ENCODE peak calls at places on chromosome 20, in four cellular contexts. U is activated T-helper 1 cell treated with Interleukin-2 at 50 U/mL for 16 hours, S is dorsolateral prefrontal cortex, B is fibroblast of mammary gland. Y is an unnamed sample.

GRCh38 chr20:1813674-1814635 is 81.3 kb upstream of the SIRPA start:
- DNase-seq in U (no peak), S (no peak), B (no peak), Y (no peak)

GRCh38 chr20:36085686-36086267 is 68.8 kb upstream of the EPB41L1 start:
- DNase-seq in U (no peak), S (no peak), B (peak; percentile 70), Y (no peak)

GRCh38 chr20:45967551-45968080 is 4.4 kb downstream of the ZNF335 start:
- DNase-seq in U (no peak), S (no peak), B (no peak), Y (no peak)

GRCh38 chr20:47791084-47791599 is 5.9 kb upstream of the SULF2 start:
- DNase-seq in U (no peak), S (no peak), B (peak; percentile 20), Y (no peak)

GRCh38 chr20:5504061-5504739 is 187.4 kb upstream of the PROKR2 start:
- DNase-seq in U (no peak), S (peak; percentile 75), B (peak; percentile 70), Y (no peak)

GRCh38 chr20:9354579-9354978 is 159.8 kb upstream of the LAMP5 start:
- DNase-seq in U (no peak), S (no peak), B (no peak), Y (no peak)

GRCh38 chr20:62203378-62204030 is 16.6 kb downstream of the HRH3 start:
- DNase-seq in U (no peak), S (no peak), B (peak; percentile 7), Y (no peak)

GRCh38 chr20:38809942-38810341 is 4.4 kb downstream of the PPP1R16B start:
- DNase-seq in U (no peak), S (no peak), B (no peak), Y (no peak)

GRCh38 chr20:58993332-58994248 is 12.5 kb downstream of the NELFCD start:
- DNase-seq in U (no peak), S (no peak), B (no peak), Y (no peak)

GRCh38 chr20:23441850-23442313 is 2.4 kb downstream of the CSTL1 start:
- DNase-seq in U (peak; percentile 9), S (peak; percentile 80), B (peak; percentile 86), Y (peak; percentile 65)

GRCh38 chr20:45964024-45964423 is 8.0 kb downstream of the ZNF335 start:
- DNase-seq in U (no peak), S (no peak), B (no peak), Y (no peak)

GRCh38 chr20:63290677-63291472 is 2.1 kb upstream of the COL20A1 start:
- DNase-seq in U (peak; percentile 32), S (no peak), B (peak; percentile 14), Y (no peak)

GRCh38 chr20:10668677-10669368 is 5.0 kb downstream of the JAG1 start:
- DNase-seq in U (no peak), S (no peak), B (no peak), Y (no peak)

GRCh38 chr20:43003318-43003928 is 186.3 kb downstream of the PTPRT start:
- DNase-seq in U (no peak), S (no peak), B (no peak), Y (no peak)

GRCh38 chr20:44324343-44324742 is 12.5 kb upstream of the R3HDML start:
- DNase-seq in U (no peak), S (no peak), B (no peak), Y (peak; percentile 22)

GRCh38 chr20:19492937-19493336 is 265.1 kb upstream of the RIN2 start:
- DNase-seq in U (no peak), S (no peak), B (no peak), Y (no peak)

GRCh38 chr20:10802201-10802600 is 128.4 kb upstream of the JAG1 start:
- DNase-seq in U (no peak), S (no peak), B (no peak), Y (no peak)

GRCh38 chr20:43895235-43895634 is 19.4 kb upstream of the TOX2 start:
- DNase-seq in U (no peak), S (no peak), B (peak; percentile 85), Y (no peak)

GRCh38 chr20:53739799-53740785 is 146.5 kb upstream of the ZNF217 start:
- DNase-seq in U (no peak), S (no peak), B (no peak), Y (no peak)

GRCh38 chr20:33789109-33789857 is 21.9 kb upstream of the CHMP4B start:
- DNase-seq in U (no peak), S (no peak), B (peak; percentile 97), Y (no peak)

GRCh38 chr20:11716239-11716944 is 201.3 kb upstream of the BTBD3 start:
- DNase-seq in U (no peak), S (no peak), B (peak; percentile 62), Y (peak; percentile 8)

GRCh38 chr20:49798718-49799117 is 13.9 kb upstream of the SLC9A8 start:
- DNase-seq in U (no peak), S (no peak), B (no peak), Y (no peak)